ENCODE peak calls at places on chromosomes 4 and X, in ten cellular contexts. P is astrocyte, F is MM.1S, H is PC-3, B is GM23338, Y is GM23248, N is neural progenitor cell, K is HCT116, O is DND-41, A is hepatocyte. Z is an unnamed sample.

GRCh38 chr4:25857403-25857802 is 5.4 kb downstream of the SEL1L3 start:
- DNase-seq in A (no peak), H (no peak), F (no peak), K (no peak), O (no peak), B (peak; percentile 24), Y (peak; percentile 8), N (no peak), P (no peak), Z (no peak)

GRCh38 chr4:88659890-88660208 is 37.8 kb downstream of the NAP1L5 start:
- DNase-seq in P (no peak), A (peak; percentile 8), F (no peak), O (no peak), Y (no peak), K (no peak), H (no peak), N (no peak), B (no peak), Z (no peak)

GRCh38 chrX:53440631-53441517 is 6.7 kb upstream of the HSD17B10 start:
- DNase-seq in H (peak; percentile 72), K (no peak), F (no peak), B (peak; percentile 30), A (peak; percentile 53), P (peak; percentile 30), N (peak; percentile 36), O (no peak), Y (peak; percentile 82), Z (peak; percentile 73)

GRCh38 chr4:183617075-183617474 is 41.9 kb downstream of the RWDD4 start:
- DNase-seq in F (no peak), A (no peak), P (no peak), K (no peak), N (no peak), O (no peak), H (no peak), B (no peak), Y (no peak), Z (no peak)

GRCh38 chr4:173333658-173334084 is 487 bp downstream of the HMGB2 start:
- DNase-seq in P (peak; percentile 10), N (peak; percentile 76), B (peak; percentile 58), Y (peak; percentile 74), O (peak; percentile 79), K (no peak), A (peak; percentile 78), H (peak; percentile 13), F (peak; percentile 46), Z (peak; percentile 39)

GRCh38 chrX:153455571-153455970 is 9.7 kb upstream of the TREX2 start:
- DNase-seq in H (no peak), Y (no peak), A (no peak), F (no peak), B (no peak), K (no peak), P (no peak), O (no peak), N (no peak), Z (no peak)

GRCh38 chr4:88244821-88245579 is 39.4 kb downstream of the PPM1K start:
- DNase-seq in P (no peak), F (no peak), A (no peak), O (peak; percentile 78), N (no peak), B (peak; percentile 20), H (no peak), Y (no peak), K (no peak), Z (no peak)

GRCh38 chr4:87304659-87305277 is 17.9 kb downstream of the HSD17B13 start:
- DNase-seq in A (peak; percentile 19), B (no peak), O (no peak), P (peak; percentile 52), F (no peak), H (peak; percentile 73), K (no peak), Y (no peak), N (no peak), Z (peak; percentile 9)

GRCh38 chr4:98055800-98056501 is 87.3 kb downstream of the STPG2 start:
- DNase-seq in N (no peak), A (no peak), F (no peak), P (no peak), Y (no peak), O (no peak), B (peak; percentile 6), H (no peak), K (no peak), Z (no peak)

GRCh38 chr4:141922224-141922623 is 285.8 kb downstream of the IL15 start:
- DNase-seq in P (peak; percentile 20), F (no peak), H (no peak), N (no peak), A (no peak), O (no peak), Y (peak; percentile 26), B (no peak), K (no peak), Z (no peak)

GRCh38 chr4:141919648-141920047 is 283.3 kb downstream of the IL15 start:
- DNase-seq in O (no peak), F (no peak), A (no peak), B (no peak), H (no peak), K (no peak), P (no peak), N (no peak), Y (no peak), Z (no peak)

GRCh38 chr4:141926414-141926813 is 290.0 kb downstream of the IL15 start:
- DNase-seq in N (no peak), A (no peak), K (no peak), P (no peak), B (no peak), O (no peak), Y (no peak), F (no peak), H (no peak), Z (no peak)

GRCh38 chr4:141921293-141921692 is 284.9 kb downstream of the IL15 start:
- DNase-seq in P (no peak), Y (no peak), O (no peak), A (no peak), N (no peak), H (no peak), F (no peak), B (no peak), K (no peak), Z (no peak)
- H2AFZ ChIP-seq in P (no peak overlapping the region), Y (no peak overlapping the region), O (no peak overlapping the region), A (no peak overlapping the region), N (no peak overlapping the region), H (no peak overlapping the region), F (no peak overlapping the region), B (no peak overlapping the region), K (no peak overlapping the region), Z (no peak overlapping the region)

DNA sequence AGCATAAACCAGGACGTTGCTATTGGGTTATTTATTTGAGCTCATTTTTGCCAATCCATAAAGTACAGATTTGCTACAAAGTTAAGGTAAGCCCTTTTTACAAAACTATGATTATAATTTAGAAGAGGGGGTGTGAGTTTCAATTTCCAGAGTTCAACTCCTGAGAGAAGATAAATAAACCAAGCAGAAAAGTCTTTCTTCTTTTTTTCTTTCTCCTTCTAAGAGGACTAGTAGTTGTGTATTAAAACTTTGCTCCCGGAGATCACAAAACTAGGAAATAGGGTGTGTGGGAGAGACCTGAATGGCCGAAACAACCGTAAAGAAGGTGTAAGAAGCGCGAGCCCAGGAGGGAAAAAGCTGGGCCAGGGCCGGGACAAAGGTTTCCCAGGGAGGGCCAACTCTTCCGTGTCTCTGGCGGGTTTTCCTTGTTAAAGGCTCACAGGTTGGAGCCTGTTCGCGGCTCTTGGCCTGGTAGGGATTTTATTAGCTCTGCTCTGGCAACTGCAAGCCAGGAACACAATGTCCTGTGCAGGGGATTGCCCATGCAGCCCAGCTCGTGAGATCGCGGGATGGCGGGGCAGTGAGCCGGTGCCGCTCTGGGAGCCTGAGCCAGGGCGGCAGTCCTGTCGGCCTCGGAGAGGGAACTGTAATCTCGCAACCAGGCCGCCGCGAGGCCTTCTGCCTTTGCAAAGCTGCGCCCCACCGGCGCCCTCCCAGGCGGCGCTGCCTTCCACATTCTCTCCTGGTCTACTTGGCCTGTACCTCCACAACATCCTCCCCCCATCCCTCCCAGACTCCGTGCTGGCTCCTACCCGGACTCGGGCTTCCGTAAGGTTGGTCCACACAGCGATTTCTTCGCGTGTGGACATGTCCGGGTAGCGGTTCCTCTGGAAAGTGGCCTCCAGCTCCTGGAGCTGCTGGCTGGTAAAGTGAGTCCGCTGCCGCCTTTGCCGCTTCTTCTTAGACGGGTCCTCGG is 2.2 kb downstream of the PITX2 start:
- DNase-seq in N (peak; percentile 93), A (peak; percentile 76), P (peak; percentile 11), O (no peak), B (peak; percentile 88), F (no peak), Y (no peak), K (no peak), H (peak; percentile 45), Z (no peak)
- TF ChIP-seq EZH2 in N (no peak), A (no peak), P (peak; percentile 87), O (no peak), B (peak; percentile 72), F (no peak), Y (no peak), K (no peak), H (no peak), Z (peak; percentile 92)

GRCh38 chr4:143344774-143345173 is 8.1 kb downstream of the GAB1 start:
- DNase-seq in N (no peak), K (no peak), F (no peak), O (no peak), B (no peak), A (no peak), H (no peak), Y (no peak), P (peak; percentile 28), Z (peak; percentile 33)

GRCh38 chr4:143344011-143344410 is 7.3 kb downstream of the GAB1 start:
- DNase-seq in F (no peak), H (no peak), A (no peak), N (no peak), K (no peak), B (peak; percentile 27), P (no peak), O (no peak), Y (no peak), Z (no peak)

GRCh38 chr4:143348233-143349077 is 11.8 kb downstream of the GAB1 start:
- DNase-seq in P (no peak), K (no peak), O (no peak), Y (no peak), A (peak; percentile 48), F (no peak), N (no peak), H (no peak), B (no peak), Z (no peak)

GRCh38 chr4:143346208-143346607 is 9.5 kb downstream of the GAB1 start:
- DNase-seq in N (no peak), B (peak; percentile 55), A (peak; percentile 47), Y (no peak), H (peak; percentile 94), F (no peak), O (no peak), K (no peak), P (no peak), Z (no peak)

GRCh38 chr4:143347495-143347894 is 10.8 kb downstream of the GAB1 start:
- DNase-seq in K (no peak), F (no peak), B (no peak), H (no peak), P (no peak), Y (no peak), A (no peak), N (no peak), O (no peak), Z (no peak)
- H3K4me1 ChIP-seq in K (peaks cover 24% of the 10 kb centered on the region), F (peaks cover 63% of the 10 kb centered on the region), B (peaks cover 42% of the 10 kb centered on the region), H (peaks cover 27% of the 10 kb centered on the region), P (peaks cover 10% of the 10 kb centered on the region), Y (peaks cover 11% of the 10 kb centered on the region), A (peaks cover 43% of the 10 kb centered on the region), N (peaks cover 8% of the 10 kb centered on the region), O (no peaks in the 10 kb centered on the region), Z (peaks cover 3% of the 10 kb centered on the region)

DNA sequence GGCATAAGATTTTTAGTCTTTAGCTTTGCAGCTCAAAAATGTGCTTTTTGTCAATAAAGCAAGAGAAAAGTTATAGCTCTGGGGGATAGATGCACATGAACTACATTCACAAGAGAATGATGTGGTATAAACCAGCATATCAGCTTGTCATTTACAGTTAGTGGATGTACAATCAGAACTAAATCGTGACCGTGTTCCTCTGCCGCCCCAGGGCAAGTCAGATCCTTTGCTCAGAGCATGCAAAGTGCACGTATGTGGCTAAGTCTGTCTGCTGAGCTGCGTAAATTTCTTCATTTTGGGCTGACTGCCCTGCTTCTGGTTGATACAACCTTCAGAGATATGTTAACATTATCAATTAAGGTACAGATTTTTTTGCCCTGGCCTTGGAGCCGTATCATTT is 9.3 kb downstream of the PGM2 start:
- DNase-seq in F (no peak), Y (no peak), N (no peak), A (no peak), P (no peak), B (no peak), O (no peak), H (no peak), K (no peak), Z (no peak)
- H2AFZ ChIP-seq in F (no peak overlapping the region), Y (no peak overlapping the region), N (no peak overlapping the region), A (no peak overlapping the region), P (no peak overlapping the region), B (no peak overlapping the region), O (no peak overlapping the region), H (no peak overlapping the region), K (no peak overlapping the region), Z (no peak overlapping the region)